ENCODE peak calls at places on chromosomes 3 and 15, in five cellular contexts. M, X, Z, N and V are unnamed samples.

GRCh38 chr15:92392966-92393286 is 755 bp upstream of the ST8SIA2 start:
- DNase-seq in M (peak; percentile 33), X (no peak), Z (no peak), N (peak; percentile 35), V (no peak)

GRCh38 chr3:26579126-26579525 is 43.4 kb upstream of the LRRC3B start:
- DNase-seq in N (no peak), M (no peak), Z (no peak), X (no peak), V (no peak)

GRCh38 chr15:34436956-34437442 is 609 bp downstream of the GOLGA8A start:
- DNase-seq in N (peak; percentile 78), Z (peak; percentile 46), X (peak; percentile 69), M (peak; percentile 63), V (peak; percentile 65)

GRCh38 chr15:67736810-67737209 is 88.5 kb upstream of the SKOR1 start:
- DNase-seq in M (no peak), X (peak; percentile 26), Z (no peak), N (no peak), V (no peak)

GRCh38 chr3:159627634-159628033 is 361.0 kb upstream of the IL12A start:
- DNase-seq in N (no peak), M (no peak), Z (no peak), X (no peak), V (no peak)

GRCh38 chr3:69197922-69198540 is 75.6 kb upstream of the LMOD3 start:
- DNase-seq in X (no peak), N (no peak), Z (no peak), M (no peak), V (no peak)

GRCh38 chr3:184348057-184348382 is 10.6 kb downstream of the FAM131A start:
- DNase-seq in Z (no peak), N (no peak), X (no peak), M (no peak), V (no peak)

GRCh38 chr3:71046791-71047190 is 536.7 kb downstream of the FOXP1 start:
- DNase-seq in M (no peak), X (no peak), Z (no peak), N (no peak), V (no peak)

GRCh38 chr3:52831500-52832301 is 1.2 kb upstream of the ITIH4 start:
- DNase-seq in Z (peak; percentile 81), M (no peak), N (peak; percentile 79), X (peak; percentile 87), V (no peak)

GRCh38 chr15:43550527-43551363 is 33.3 kb downstream of the MAP1A start:
- DNase-seq in N (no peak), X (peak; percentile 86), M (no peak), Z (no peak), V (no peak)

GRCh38 chr3:58874248-58874741 is 175.5 kb downstream of the CFAP20DC start:
- DNase-seq in Z (no peak), N (no peak), M (no peak), X (peak; percentile 34), V (no peak)

GRCh38 chr3:38643090-38643489 is 6.4 kb downstream of the SCN5A start:
- DNase-seq in M (no peak), N (peak; percentile 9), X (no peak), Z (no peak), V (no peak)

GRCh38 chr3:170531054-170531453 is 54.8 kb downstream of the SLC7A14 start:
- DNase-seq in Z (no peak), M (no peak), N (no peak), X (no peak), V (no peak)

GRCh38 chr3:58234516-58234931 is 3.1 kb upstream of the ABHD6 start:
- DNase-seq in Z (no peak), X (peak; percentile 73), N (no peak), M (no peak), V (no peak)

GRCh38 chr3:47781326-47781684 is 388 bp downstream of the SMARCC1 start:
- DNase-seq in N (peak; percentile 86), Z (peak; percentile 54), M (peak; percentile 70), X (peak; percentile 70), V (peak; percentile 61)

DNA sequence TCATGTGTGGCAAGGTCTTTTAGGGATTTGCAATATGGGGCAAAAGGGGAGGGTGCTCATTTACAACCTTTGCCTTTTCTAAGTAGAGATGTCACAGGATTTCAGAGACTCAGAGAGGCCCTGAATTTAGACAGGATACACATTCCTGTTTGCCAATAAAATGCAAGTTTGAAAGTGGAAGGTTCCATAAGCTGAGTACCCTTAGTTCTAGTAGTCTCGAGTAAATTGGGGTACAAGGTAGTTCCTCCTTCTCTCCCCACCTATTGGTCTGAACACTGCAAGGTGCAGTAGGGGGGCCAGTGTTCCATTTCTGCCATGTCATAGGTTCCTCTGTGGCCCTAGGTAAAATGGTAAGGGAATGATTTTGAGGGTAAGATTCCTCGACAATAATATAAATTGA is 5.8 kb downstream of the SOX2 start:
- DNase-seq in Z (no peak), X (no peak), N (no peak), M (no peak), V (no peak)
- H3F3A ChIP-seq in Z (no peaks in the 10 kb centered on the region), X (no peaks in the 10 kb centered on the region), N (no peaks in the 10 kb centered on the region), M (no peaks in the 10 kb centered on the region), V (peaks cover 12% of the 10 kb centered on the region)

DNA sequence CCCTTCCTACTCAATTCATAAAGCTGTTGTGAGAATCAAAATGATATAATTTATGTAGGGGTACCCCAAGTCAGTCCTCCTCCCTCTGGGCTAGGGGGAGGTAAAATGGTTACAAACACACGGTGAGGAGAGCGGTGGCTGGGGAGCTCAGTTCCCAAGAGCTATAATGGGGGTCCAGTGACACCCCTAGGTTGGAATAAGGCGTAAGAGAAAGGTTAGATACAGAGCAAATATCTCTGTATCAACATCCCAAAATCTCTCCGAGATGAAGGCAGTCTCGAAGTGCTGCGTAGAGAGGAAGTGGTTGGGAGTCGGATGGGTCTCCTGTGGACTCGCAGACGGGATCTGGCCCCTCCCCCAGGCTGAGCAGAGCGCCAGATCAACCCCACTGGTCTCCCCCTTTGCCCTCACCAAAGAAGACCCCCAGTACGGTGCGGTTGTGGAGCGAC is 1.8 kb downstream of the DUOX2 start:
- DNase-seq in Z (no peak), X (no peak), N (no peak), M (peak; percentile 35), V (no peak)
- H3K4me3 ChIP-seq in Z (no peak overlapping the region), X (peak overlapping the region; percentile 18), N (no peak overlapping the region), M (peak overlapping the region; percentile 58), V (no peak overlapping the region)

GRCh38 chr3:127951276-127951675 is 36.2 kb downstream of the KBTBD12 start:
- DNase-seq in X (peak; percentile 76), M (no peak), Z (no peak), N (no peak), V (no peak)

GRCh38 chr3:127953092-127953491 is 38.1 kb downstream of the KBTBD12 start:
- DNase-seq in X (peak; percentile 69), N (no peak), Z (no peak), M (no peak), V (no peak)

GRCh38 chr3:127953636-127954035 is 38.6 kb downstream of the KBTBD12 start:
- DNase-seq in N (no peak), M (no peak), Z (no peak), X (peak; percentile 70), V (no peak)

GRCh38 chr3:127955680-127956079 is 40.6 kb downstream of the KBTBD12 start:
- DNase-seq in X (no peak), N (no peak), M (no peak), Z (no peak), V (no peak)

GRCh38 chr3:127954642-127955041 is 39.6 kb downstream of the KBTBD12 start:
- DNase-seq in X (no peak), M (no peak), Z (no peak), N (no peak), V (no peak)
- H3F3A ChIP-seq in X (peaks cover 13% of the 10 kb centered on the region), M (no peaks in the 10 kb centered on the region), Z (peaks cover 5% of the 10 kb centered on the region), N (no peaks in the 10 kb centered on the region), V (no peaks in the 10 kb centered on the region)

GRCh38 chr15:64987136-64987535 is 2.6 kb downstream of the SPG21 start:
- DNase-seq in X (peak; percentile 31), M (no peak), N (no peak), Z (no peak), V (no peak)
- H3K4me3 ChIP-seq in X (peak overlapping the region; percentile 1), M (no peak overlapping the region), N (no peak overlapping the region), Z (no peak overlapping the region), V (no peak overlapping the region)

DNA sequence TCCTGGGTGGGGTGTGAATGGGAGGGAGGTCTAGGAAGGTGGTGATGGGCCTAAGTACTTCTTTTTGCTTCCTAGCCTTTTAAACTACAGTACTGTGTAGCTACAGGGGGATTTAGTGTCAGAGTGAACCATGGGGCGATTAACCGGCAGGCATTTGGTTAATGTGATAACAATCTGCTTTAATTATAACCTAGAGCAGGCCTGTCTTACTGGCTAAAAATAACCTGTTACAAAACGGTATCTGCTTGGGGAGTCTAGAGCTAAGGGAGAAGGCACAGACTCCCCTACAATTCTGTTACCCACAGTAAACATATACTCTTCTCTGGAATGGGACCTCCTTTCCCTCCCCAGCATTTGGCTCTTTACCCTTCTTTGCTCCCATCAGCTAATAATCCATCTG is 85.4 kb downstream of the RBPMS2 start:
- DNase-seq in M (no peak), X (no peak), N (no peak), Z (no peak), V (no peak)
- H3F3A ChIP-seq in M (peaks cover 82% of the 10 kb centered on the region), X (peaks cover 37% of the 10 kb centered on the region), N (peaks cover 21% of the 10 kb centered on the region), Z (no peaks in the 10 kb centered on the region), V (no peaks in the 10 kb centered on the region)